ENCODE peak calls at places on chromosome 5, in five cellular contexts. One of them, this sample, is unnamed.

GRCh38 chr5:104344809-104345512 is 782.4 kb upstream of the NUDT12 start:
- DNase-seq in RWPE1: no peak
- DNase-seq in NCI-H446 treated with DMSO at 0.1 percent for 48 hours: no peak
- DNase-seq in NCI-H345: no peak
- DNase-seq in psoas muscle: no peak
- DNase-seq in this sample: peak; percentile 40

GRCh38 chr5:135092476-135092875 is 58.4 kb upstream of the PITX1 start:
- DNase-seq in RWPE1: no peak
- DNase-seq in NCI-H446 treated with DMSO at 0.1 percent for 48 hours: no peak
- DNase-seq in NCI-H345: no peak
- DNase-seq in psoas muscle: no peak
- DNase-seq in this sample: no peak

GRCh38 chr5:1789838-1790462 is 9.7 kb downstream of the MRPL36 start:
- DNase-seq in RWPE1: peak; percentile 39
- DNase-seq in NCI-H446 treated with DMSO at 0.1 percent for 48 hours: no peak
- DNase-seq in NCI-H345: no peak
- DNase-seq in psoas muscle: no peak
- DNase-seq in this sample: no peak

GRCh38 chr5:5380298-5380697 is 42.2 kb upstream of the ICE1 start:
- DNase-seq in RWPE1: no peak
- DNase-seq in NCI-H446 treated with DMSO at 0.1 percent for 48 hours: no peak
- DNase-seq in NCI-H345: no peak
- DNase-seq in psoas muscle: no peak
- DNase-seq in this sample: no peak

GRCh38 chr5:180170111-180170809 is 38.8 kb downstream of the RASGEF1C start:
- DNase-seq in RWPE1: no peak
- DNase-seq in NCI-H446 treated with DMSO at 0.1 percent for 48 hours: no peak
- DNase-seq in NCI-H345: no peak
- DNase-seq in psoas muscle: no peak
- DNase-seq in this sample: peak; percentile 72

GRCh38 chr5:43007911-43008368 is 32.2 kb downstream of the ANXA2R start:
- DNase-seq in RWPE1: peak; percentile 64
- DNase-seq in NCI-H446 treated with DMSO at 0.1 percent for 48 hours: peak; percentile 69
- DNase-seq in NCI-H345: peak; percentile 80
- DNase-seq in psoas muscle: peak; percentile 69
- DNase-seq in this sample: peak; percentile 94

GRCh38 chr5:50794812-50795211 is 128.4 kb downstream of the PARP8 start:
- DNase-seq in RWPE1: no peak
- DNase-seq in NCI-H446 treated with DMSO at 0.1 percent for 48 hours: no peak
- DNase-seq in NCI-H345: no peak
- DNase-seq in psoas muscle: no peak
- DNase-seq in this sample: no peak

GRCh38 chr5:80082221-80082620 is 47.1 kb downstream of the THBS4 start:
- DNase-seq in RWPE1: no peak
- DNase-seq in NCI-H446 treated with DMSO at 0.1 percent for 48 hours: no peak
- DNase-seq in NCI-H345: no peak
- DNase-seq in psoas muscle: no peak
- DNase-seq in this sample: no peak

GRCh38 chr5:92552206-92553160 is 1028.5 kb downstream of the NR2F1-AS1 start:
- DNase-seq in RWPE1: peak; percentile 67
- DNase-seq in NCI-H446 treated with DMSO at 0.1 percent for 48 hours: peak; percentile 12
- DNase-seq in NCI-H345: peak; percentile 60
- DNase-seq in psoas muscle: no peak
- DNase-seq in this sample: no peak

GRCh38 chr5:21817668-21818419 is 1035.3 kb downstream of the CDH12 start:
- DNase-seq in RWPE1: no peak
- DNase-seq in NCI-H446 treated with DMSO at 0.1 percent for 48 hours: peak; percentile 53
- DNase-seq in NCI-H345: no peak
- DNase-seq in psoas muscle: no peak
- DNase-seq in this sample: no peak

GRCh38 chr5:79256563-79256962 is 20.6 kb downstream of the JMY start:
- DNase-seq in RWPE1: no peak
- DNase-seq in NCI-H446 treated with DMSO at 0.1 percent for 48 hours: no peak
- DNase-seq in NCI-H345: no peak
- DNase-seq in psoas muscle: no peak
- DNase-seq in this sample: no peak

GRCh38 chr5:96930058-96930457 is 5.8 kb upstream of the LNPEP start:
- DNase-seq in RWPE1: no peak
- DNase-seq in NCI-H446 treated with DMSO at 0.1 percent for 48 hours: no peak
- DNase-seq in NCI-H345: no peak
- DNase-seq in psoas muscle: no peak
- DNase-seq in this sample: no peak

GRCh38 chr5:111792659-111793058 is 35.7 kb upstream of the NREP start:
- DNase-seq in RWPE1: no peak
- DNase-seq in NCI-H446 treated with DMSO at 0.1 percent for 48 hours: no peak
- DNase-seq in NCI-H345: no peak
- DNase-seq in psoas muscle: no peak
- DNase-seq in this sample: no peak

GRCh38 chr5:177378884-177379883 is 5.0 kb upstream of the SLC34A1 start:
- DNase-seq in RWPE1: peak; percentile 75
- DNase-seq in NCI-H446 treated with DMSO at 0.1 percent for 48 hours: no peak
- DNase-seq in NCI-H345: no peak
- DNase-seq in psoas muscle: no peak
- DNase-seq in this sample: no peak

GRCh38 chr5:41835625-41836024 is 34.6 kb downstream of the OXCT1 start:
- DNase-seq in RWPE1: peak; percentile 18
- DNase-seq in NCI-H446 treated with DMSO at 0.1 percent for 48 hours: peak; percentile 15
- DNase-seq in NCI-H345: no peak
- DNase-seq in psoas muscle: peak; percentile 36
- DNase-seq in this sample: peak; percentile 63

GRCh38 chr5:118519466-118519865 is 468.9 kb downstream of the DTWD2 start:
- DNase-seq in RWPE1: no peak
- DNase-seq in NCI-H446 treated with DMSO at 0.1 percent for 48 hours: peak; percentile 24
- DNase-seq in NCI-H345: no peak
- DNase-seq in psoas muscle: no peak
- DNase-seq in this sample: no peak